ENCODE peak calls at places on chromosomes 3 and 15, in five cellular contexts. One of them, this sample, is unnamed.

GRCh38 chr3:59862686-59863085 is 812.9 kb upstream of the CFAP20DC start:
- DNase-seq in pancreas: no peak
- DNase-seq in tibial artery: no peak
- DNase-seq in A549: no peak
- DNase-seq in CD4-positive, alpha-beta memory T cell: no peak
- DNase-seq in this sample: no peak

GRCh38 chr3:196902296-196902695 is 34.6 kb downstream of the SENP5 start:
- DNase-seq in tibial artery: no peak
- DNase-seq in CD4-positive, alpha-beta memory T cell: no peak
- DNase-seq in A549: no peak
- DNase-seq in pancreas: no peak
- DNase-seq in this sample: no peak

GRCh38 chr3:86410587-86410986 is 580.4 kb downstream of the VGLL3 start:
- DNase-seq in pancreas: no peak
- DNase-seq in A549: no peak
- DNase-seq in CD4-positive, alpha-beta memory T cell: no peak
- DNase-seq in tibial artery: no peak
- DNase-seq in this sample: no peak

GRCh38 chr3:126983653-126984390 is 907 bp downstream of the PLXNA1 start:
- DNase-seq in CD4-positive, alpha-beta memory T cell: peak
- DNase-seq in tibial artery: no peak
- DNase-seq in pancreas: peak
- DNase-seq in A549: no peak
- DNase-seq in this sample: no peak

GRCh38 chr3:54171509-54171908 is 49.2 kb downstream of the CACNA2D3 start:
- DNase-seq in pancreas: no peak
- DNase-seq in A549: no peak
- DNase-seq in CD4-positive, alpha-beta memory T cell: no peak
- DNase-seq in tibial artery: no peak
- DNase-seq in this sample: no peak

GRCh38 chr3:37974121-37974927 is 16.3 kb upstream of the VILL start:
- DNase-seq in tibial artery: peak
- DNase-seq in CD4-positive, alpha-beta memory T cell: peak
- DNase-seq in A549: peak
- DNase-seq in pancreas: peak
- DNase-seq in this sample: peak

GRCh38 chr15:70214266-70214665 is 116.5 kb upstream of the TLE3 start:
- DNase-seq in tibial artery: no peak
- DNase-seq in A549: no peak
- DNase-seq in pancreas: no peak
- DNase-seq in CD4-positive, alpha-beta memory T cell: no peak
- DNase-seq in this sample: no peak

GRCh38 chr3:196227629-196228493 is 11.5 kb downstream of the SLC51A start:
- DNase-seq in pancreas: no peak
- DNase-seq in CD4-positive, alpha-beta memory T cell: no peak
- DNase-seq in A549: no peak
- DNase-seq in tibial artery: no peak
- DNase-seq in this sample: no peak

GRCh38 chr3:40858364-40859115 is 333.8 kb downstream of the ZNF621 start:
- DNase-seq in pancreas: no peak
- DNase-seq in A549: no peak
- DNase-seq in CD4-positive, alpha-beta memory T cell: no peak
- DNase-seq in tibial artery: no peak
- DNase-seq in this sample: no peak

GRCh38 chr3:16295298-16295890 is 30.4 kb downstream of the OXNAD1 start:
- DNase-seq in CD4-positive, alpha-beta memory T cell: no peak
- DNase-seq in tibial artery: no peak
- DNase-seq in A549: no peak
- DNase-seq in pancreas: no peak
- DNase-seq in this sample: no peak

GRCh38 chr15:96947830-96948229 is 617.3 kb downstream of the NR2F2 start:
- DNase-seq in CD4-positive, alpha-beta memory T cell: no peak
- DNase-seq in A549: no peak
- DNase-seq in pancreas: no peak
- DNase-seq in tibial artery: no peak
- DNase-seq in this sample: no peak

GRCh38 chr15:45399381-45400212 is 21.3 kb upstream of the GATM start:
- DNase-seq in tibial artery: no peak
- DNase-seq in A549: peak
- DNase-seq in CD4-positive, alpha-beta memory T cell: no peak
- DNase-seq in pancreas: no peak
- DNase-seq in this sample: peak

GRCh38 chr3:168223085-168223484 is 127.4 kb upstream of the GOLIM4 start:
- DNase-seq in A549: no peak
- DNase-seq in tibial artery: no peak
- DNase-seq in pancreas: no peak
- DNase-seq in CD4-positive, alpha-beta memory T cell: no peak
- DNase-seq in this sample: no peak

DNA sequence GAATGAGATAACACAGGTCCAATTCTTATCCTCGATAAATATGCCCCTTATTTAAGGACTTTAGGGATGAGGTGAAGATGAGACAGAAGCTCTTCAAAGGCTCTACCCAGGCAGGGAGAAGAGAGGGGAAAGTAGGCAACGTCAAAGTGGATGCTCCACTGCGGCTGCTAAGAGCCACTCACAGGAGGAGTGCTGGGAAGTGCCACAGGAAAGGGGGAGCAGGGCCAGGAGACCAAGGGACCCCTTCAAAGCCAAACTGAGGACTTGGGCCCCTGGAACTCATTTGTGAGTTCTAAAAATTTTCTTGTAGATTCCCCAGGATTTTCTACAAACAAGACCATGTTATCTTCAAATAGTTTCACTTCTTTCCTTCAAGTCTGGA is 47.3 kb upstream of the ATG7 start:
- DNase-seq in tibial artery: no peak
- DNase-seq in CD4-positive, alpha-beta memory T cell: no peak
- DNase-seq in A549: no peak
- DNase-seq in pancreas: no peak
- DNase-seq in this sample: no peak
- H3K4me3 ChIP-seq in tibial artery: peak
- H3K4me3 ChIP-seq in CD4-positive, alpha-beta memory T cell: no peak
- H3K4me3 ChIP-seq in A549: peak
- H3K4me3 ChIP-seq in pancreas: no peak
- H3K4me3 ChIP-seq in this sample: no peak

DNA sequence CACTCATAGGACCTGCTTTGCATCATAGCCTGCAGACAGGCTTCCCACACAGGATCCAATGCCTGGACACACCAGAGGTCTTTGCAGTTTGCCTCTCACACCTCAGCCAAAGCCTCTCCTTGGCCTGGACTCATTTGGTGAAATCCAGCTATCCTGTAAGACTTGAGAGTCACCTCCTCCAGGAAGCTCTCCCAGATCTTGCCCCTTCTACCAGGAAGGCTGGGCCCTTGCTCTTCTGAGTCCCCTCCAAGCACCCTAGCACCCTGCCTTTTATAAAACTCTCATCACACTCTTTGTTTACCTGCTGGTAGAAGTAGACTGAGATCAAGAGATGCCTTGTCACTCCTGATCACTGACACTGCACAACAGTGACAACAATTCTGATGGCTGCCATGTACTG is 66.8 kb upstream of the GLCE start:
- DNase-seq in tibial artery: no peak
- DNase-seq in CD4-positive, alpha-beta memory T cell: no peak
- DNase-seq in A549: no peak
- DNase-seq in pancreas: no peak
- DNase-seq in this sample: no peak
- H3K4me3 ChIP-seq in tibial artery: no peak
- H3K4me3 ChIP-seq in CD4-positive, alpha-beta memory T cell: no peak
- H3K4me3 ChIP-seq in A549: no peak
- H3K4me3 ChIP-seq in pancreas: no peak
- H3K4me3 ChIP-seq in this sample: no peak

GRCh38 chr3:50269977-50270413 is 1.0 kb downstream of the SEMA3B start:
- DNase-seq in tibial artery: no peak
- DNase-seq in A549: no peak
- DNase-seq in pancreas: no peak
- DNase-seq in CD4-positive, alpha-beta memory T cell: no peak
- DNase-seq in this sample: no peak
- H3K4me3 ChIP-seq in tibial artery: no peak
- H3K4me3 ChIP-seq in A549: peak
- H3K4me3 ChIP-seq in pancreas: peak
- H3K4me3 ChIP-seq in CD4-positive, alpha-beta memory T cell: no peak
- H3K4me3 ChIP-seq in this sample: no peak

GRCh38 chr3:165462616-165463334 is 266.6 kb upstream of the SLITRK3 start:
- DNase-seq in A549: no peak
- DNase-seq in pancreas: no peak
- DNase-seq in CD4-positive, alpha-beta memory T cell: no peak
- DNase-seq in tibial artery: no peak
- DNase-seq in this sample: no peak
- H3K4me3 ChIP-seq in A549: peak
- H3K4me3 ChIP-seq in pancreas: no peak
- H3K4me3 ChIP-seq in CD4-positive, alpha-beta memory T cell: no peak
- H3K4me3 ChIP-seq in tibial artery: no peak
- H3K4me3 ChIP-seq in this sample: no peak

DNA sequence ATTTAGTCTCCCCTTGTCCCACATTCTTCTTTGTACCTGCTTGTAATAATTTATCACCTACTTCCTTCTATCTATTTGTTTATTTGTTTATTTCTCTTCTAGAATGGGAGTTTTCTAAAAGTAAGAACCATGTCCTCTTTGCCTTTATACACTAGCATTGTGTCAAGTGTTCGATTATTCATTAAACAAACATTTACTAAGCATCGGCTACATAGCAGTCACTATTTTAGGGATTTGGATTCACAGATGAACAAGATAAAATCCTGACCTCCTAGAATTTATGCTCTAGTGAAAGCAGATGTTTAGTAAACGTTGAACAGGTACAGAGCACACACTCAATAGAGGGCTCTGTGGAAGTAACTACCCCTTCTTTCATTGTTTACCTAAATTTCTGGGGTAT is 112.1 kb downstream of the SLC9A9 start:
- DNase-seq in pancreas: no peak
- DNase-seq in tibial artery: no peak
- DNase-seq in CD4-positive, alpha-beta memory T cell: no peak
- DNase-seq in A549: no peak
- DNase-seq in this sample: no peak
- H3K4me3 ChIP-seq in pancreas: no peak
- H3K4me3 ChIP-seq in tibial artery: no peak
- H3K4me3 ChIP-seq in CD4-positive, alpha-beta memory T cell: no peak
- H3K4me3 ChIP-seq in A549: no peak
- H3K4me3 ChIP-seq in this sample: no peak

DNA sequence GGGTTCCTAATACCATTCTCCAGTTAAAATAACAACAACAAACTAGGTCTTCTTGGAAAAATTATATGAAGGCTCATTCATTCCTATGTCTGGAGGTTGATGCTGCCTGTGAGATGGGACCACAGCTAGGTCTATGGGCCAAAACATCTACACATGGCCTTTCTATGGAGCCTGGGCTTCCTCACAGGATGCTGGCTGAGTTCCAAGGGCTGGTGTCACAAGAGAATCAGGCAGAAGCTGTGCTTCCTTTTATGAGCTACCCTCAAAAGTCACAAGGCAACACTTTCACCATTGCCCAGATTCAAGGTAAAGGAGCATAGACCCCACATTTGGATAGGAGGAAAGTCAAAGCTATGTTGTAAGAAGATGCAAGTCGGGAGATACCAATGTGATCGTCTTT is 4.6 kb upstream of the RTP2 start:
- DNase-seq in tibial artery: no peak
- DNase-seq in pancreas: no peak
- DNase-seq in A549: no peak
- DNase-seq in CD4-positive, alpha-beta memory T cell: no peak
- DNase-seq in this sample: no peak
- H3K4me3 ChIP-seq in tibial artery: no peak
- H3K4me3 ChIP-seq in pancreas: no peak
- H3K4me3 ChIP-seq in A549: no peak
- H3K4me3 ChIP-seq in CD4-positive, alpha-beta memory T cell: no peak
- H3K4me3 ChIP-seq in this sample: no peak

DNA sequence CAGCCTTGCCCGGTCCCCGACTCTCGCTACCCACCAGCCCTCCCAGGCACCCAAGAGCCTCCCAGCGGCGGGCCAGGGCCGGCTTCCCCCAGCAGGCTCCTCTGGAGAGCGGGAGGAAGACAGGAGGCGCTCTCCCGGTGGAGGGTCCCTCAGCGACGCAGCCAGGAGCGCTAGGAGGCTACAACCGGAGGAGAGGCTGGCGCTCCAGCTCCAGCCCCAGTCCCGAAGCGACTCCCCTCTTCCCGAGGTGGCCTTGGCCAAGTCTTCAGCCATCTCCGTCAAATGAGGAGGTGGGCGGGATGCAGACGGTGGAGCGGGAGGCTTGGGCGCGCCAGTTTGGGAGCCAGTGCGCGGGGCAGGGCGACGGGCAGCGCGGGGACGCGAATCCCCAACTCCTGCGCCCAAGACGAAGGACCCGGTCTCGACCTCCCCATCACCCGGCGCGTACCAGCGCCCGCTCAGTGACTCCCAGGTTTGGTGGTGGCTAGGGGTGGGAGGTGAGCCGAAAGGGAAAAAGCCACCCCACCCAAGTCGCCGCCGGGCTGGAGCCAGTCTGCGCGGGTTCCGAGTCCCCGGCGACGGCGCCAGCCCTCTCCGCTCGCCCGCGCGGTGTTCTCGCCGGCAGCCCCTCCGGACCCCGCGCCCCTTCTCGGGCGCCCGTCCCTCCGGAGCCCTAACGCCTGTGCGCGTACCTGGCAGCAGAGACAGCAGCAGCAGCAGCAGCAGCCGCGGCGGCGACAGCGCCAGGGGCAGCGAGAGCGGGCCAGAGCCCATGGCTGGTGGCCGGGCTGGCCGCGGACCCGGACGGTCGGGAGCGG is 566 bp downstream of the CHRNA3 start:
- DNase-seq in tibial artery: peak
- DNase-seq in A549: peak
- DNase-seq in CD4-positive, alpha-beta memory T cell: no peak
- DNase-seq in pancreas: no peak
- DNase-seq in this sample: no peak
- H3K4me3 ChIP-seq in tibial artery: peak
- H3K4me3 ChIP-seq in A549: peak
- H3K4me3 ChIP-seq in CD4-positive, alpha-beta memory T cell: no peak
- H3K4me3 ChIP-seq in pancreas: peak
- H3K4me3 ChIP-seq in this sample: peak

GRCh38 chr15:73923488-73924164 is 2.6 kb upstream of the LOXL1 start:
- DNase-seq in pancreas: no peak
- DNase-seq in tibial artery: peak
- DNase-seq in CD4-positive, alpha-beta memory T cell: no peak
- DNase-seq in A549: no peak
- DNase-seq in this sample: no peak
- H3K4me3 ChIP-seq in pancreas: no peak
- H3K4me3 ChIP-seq in tibial artery: peak
- H3K4me3 ChIP-seq in CD4-positive, alpha-beta memory T cell: no peak
- H3K4me3 ChIP-seq in A549: no peak
- H3K4me3 ChIP-seq in this sample: no peak

This sample was measured in Jurkat, Clone E6-1.